ENCODE peak calls at places on chromosomes 2 and 18, in seven cellular contexts. V is tibial artery; D is fibroblast of the conjunctiva; Z is AML-193; U is stimulated activated CD4-positive, alpha-beta T cell treated with anti-CD3 and anti-CD28 coated beads, Interleukin-12 subunit alpha, Interleukin-12 subunit beta, amount 100 ng/mL, for 48 hours; R is cardiac fibroblast; J is AG08396. Y is an unnamed sample.

GRCh38 chr2:36753706-36754221 is 57.3 kb downstream of the VIT start:
- DNase-seq in V (no peak), D (no peak), Z (no peak), U (no peak), R (no peak), J (no peak), Y (no peak)

GRCh38 chr2:189149981-189150380 is 29.6 kb downstream of the COL5A2 start:
- DNase-seq in V (no peak), D (no peak), Z (no peak), U (no peak), R (peak; percentile 68), J (peak; percentile 8), Y (peak; percentile 94)

GRCh38 chr2:153967248-153967973 is 95.7 kb downstream of the GALNT13 start:
- DNase-seq in V (no peak), D (no peak), Z (no peak), U (no peak), R (no peak), J (no peak), Y (no peak)

GRCh38 chr2:111155610-111156009 is 34.9 kb downstream of the BCL2L11 start:
- DNase-seq in V (no peak), D (no peak), Z (no peak), U (no peak), R (no peak), J (no peak), Y (peak; percentile 62)

GRCh38 chr2:54940723-54941122 is 109.5 kb downstream of the RTN4 start:
- DNase-seq in V (no peak), D (no peak), Z (no peak), U (no peak), R (no peak), J (peak; percentile 34), Y (no peak)

GRCh38 chr2:152920846-152921245 is 202.4 kb downstream of the ARL6IP6 start:
- DNase-seq in V (no peak), D (no peak), Z (no peak), U (no peak), R (no peak), J (no peak), Y (no peak)

GRCh38 chr2:10655074-10655840 is 34.5 kb downstream of the NOL10 start:
- DNase-seq in V (no peak), D (no peak), Z (no peak), U (no peak), R (no peak), J (no peak), Y (no peak)

GRCh38 chr2:223887127-223887526 is 49.7 kb upstream of the AP1S3 start:
- DNase-seq in V (no peak), D (peak; percentile 9), Z (no peak), U (no peak), R (no peak), J (no peak), Y (peak; percentile 94)

GRCh38 chr18:46917808-46918600 is 602 bp downstream of the KATNAL2 start:
- DNase-seq in V (peak; percentile 37), D (peak; percentile 45), Z (peak; percentile 33), U (no peak), R (peak; percentile 36), J (peak; percentile 26), Y (peak; percentile 19)

GRCh38 chr2:134818321-134818720 is 20.1 kb upstream of the ACMSD start:
- DNase-seq in V (no peak), D (no peak), Z (no peak), U (no peak), R (no peak), J (no peak), Y (no peak)

GRCh38 chr2:179252439-179252838 is 12.2 kb downstream of the SESTD1 start:
- DNase-seq in V (no peak), D (no peak), Z (no peak), U (no peak), R (no peak), J (no peak), Y (no peak)